ENCODE peak calls at places on chromosome 4, in five cellular contexts. One of them, this sample, is unnamed.

GRCh38 chr4:107863850-107864371 is 39.2 kb downstream of the SGMS2 start:
- DNase-seq in cardiac muscle cell: peak; percentile 55
- DNase-seq in stimulated activated CD4-positive, alpha-beta T cell treated with anti-CD3 and anti-CD28 coated beads, Interleukin-12 subunit alpha, Interleukin-12 subunit beta, amount 100 ng/mL, for 48 hours: peak; percentile 17
- DNase-seq in NCI-H2171 treated with DMSO at 0.1 percent for 48 hours: no peak
- DNase-seq in neural crest cell: no peak
- DNase-seq in this sample: no peak

GRCh38 chr4:14184767-14185166 is 557.2 kb upstream of the BOD1L1 start:
- DNase-seq in cardiac muscle cell: no peak
- DNase-seq in stimulated activated CD4-positive, alpha-beta T cell treated with anti-CD3 and anti-CD28 coated beads, Interleukin-12 subunit alpha, Interleukin-12 subunit beta, amount 100 ng/mL, for 48 hours: no peak
- DNase-seq in NCI-H2171 treated with DMSO at 0.1 percent for 48 hours: no peak
- DNase-seq in neural crest cell: no peak
- DNase-seq in this sample: no peak

GRCh38 chr4:99076292-99076976 is 12.2 kb downstream of the ADH5 start:
- DNase-seq in cardiac muscle cell: no peak
- DNase-seq in stimulated activated CD4-positive, alpha-beta T cell treated with anti-CD3 and anti-CD28 coated beads, Interleukin-12 subunit alpha, Interleukin-12 subunit beta, amount 100 ng/mL, for 48 hours: no peak
- DNase-seq in NCI-H2171 treated with DMSO at 0.1 percent for 48 hours: peak; percentile 32
- DNase-seq in neural crest cell: no peak
- DNase-seq in this sample: no peak

GRCh38 chr4:34469518-34469917 is 1774.8 kb downstream of the ARAP2 start:
- DNase-seq in cardiac muscle cell: no peak
- DNase-seq in stimulated activated CD4-positive, alpha-beta T cell treated with anti-CD3 and anti-CD28 coated beads, Interleukin-12 subunit alpha, Interleukin-12 subunit beta, amount 100 ng/mL, for 48 hours: no peak
- DNase-seq in NCI-H2171 treated with DMSO at 0.1 percent for 48 hours: no peak
- DNase-seq in neural crest cell: no peak
- DNase-seq in this sample: no peak

GRCh38 chr4:16916719-16917337 is 18.4 kb upstream of the LDB2 start:
- DNase-seq in cardiac muscle cell: peak; percentile 52
- DNase-seq in stimulated activated CD4-positive, alpha-beta T cell treated with anti-CD3 and anti-CD28 coated beads, Interleukin-12 subunit alpha, Interleukin-12 subunit beta, amount 100 ng/mL, for 48 hours: peak; percentile 56
- DNase-seq in NCI-H2171 treated with DMSO at 0.1 percent for 48 hours: peak; percentile 7
- DNase-seq in neural crest cell: peak; percentile 45
- DNase-seq in this sample: peak; percentile 25

GRCh38 chr4:124804041-124804440 is 91.5 kb upstream of the ANKRD50 start:
- DNase-seq in cardiac muscle cell: no peak
- DNase-seq in stimulated activated CD4-positive, alpha-beta T cell treated with anti-CD3 and anti-CD28 coated beads, Interleukin-12 subunit alpha, Interleukin-12 subunit beta, amount 100 ng/mL, for 48 hours: no peak
- DNase-seq in NCI-H2171 treated with DMSO at 0.1 percent for 48 hours: no peak
- DNase-seq in neural crest cell: no peak
- DNase-seq in this sample: no peak

GRCh38 chr4:10461091-10461849 is 4.0 kb upstream of the ZNF518B start:
- DNase-seq in cardiac muscle cell: peak; percentile 85
- DNase-seq in stimulated activated CD4-positive, alpha-beta T cell treated with anti-CD3 and anti-CD28 coated beads, Interleukin-12 subunit alpha, Interleukin-12 subunit beta, amount 100 ng/mL, for 48 hours: peak; percentile 66
- DNase-seq in NCI-H2171 treated with DMSO at 0.1 percent for 48 hours: peak; percentile 45
- DNase-seq in neural crest cell: peak; percentile 66
- DNase-seq in this sample: peak; percentile 77

GRCh38 chr4:3313139-3313538 is 20.3 kb downstream of the RGS12 start:
- DNase-seq in cardiac muscle cell: no peak
- DNase-seq in stimulated activated CD4-positive, alpha-beta T cell treated with anti-CD3 and anti-CD28 coated beads, Interleukin-12 subunit alpha, Interleukin-12 subunit beta, amount 100 ng/mL, for 48 hours: no peak
- DNase-seq in NCI-H2171 treated with DMSO at 0.1 percent for 48 hours: no peak
- DNase-seq in neural crest cell: no peak
- DNase-seq in this sample: no peak

GRCh38 chr4:5510506-5510905 is 197.9 kb downstream of the EVC2 start:
- DNase-seq in cardiac muscle cell: no peak
- DNase-seq in stimulated activated CD4-positive, alpha-beta T cell treated with anti-CD3 and anti-CD28 coated beads, Interleukin-12 subunit alpha, Interleukin-12 subunit beta, amount 100 ng/mL, for 48 hours: no peak
- DNase-seq in NCI-H2171 treated with DMSO at 0.1 percent for 48 hours: no peak
- DNase-seq in neural crest cell: no peak
- DNase-seq in this sample: no peak

GRCh38 chr4:92776080-92776479 is 472.3 kb downstream of the GRID2 start:
- DNase-seq in cardiac muscle cell: no peak
- DNase-seq in stimulated activated CD4-positive, alpha-beta T cell treated with anti-CD3 and anti-CD28 coated beads, Interleukin-12 subunit alpha, Interleukin-12 subunit beta, amount 100 ng/mL, for 48 hours: no peak
- DNase-seq in NCI-H2171 treated with DMSO at 0.1 percent for 48 hours: no peak
- DNase-seq in neural crest cell: no peak
- DNase-seq in this sample: no peak

GRCh38 chr4:145183023-145183422 is 2.6 kb upstream of the OTUD4 start:
- DNase-seq in cardiac muscle cell: no peak
- DNase-seq in stimulated activated CD4-positive, alpha-beta T cell treated with anti-CD3 and anti-CD28 coated beads, Interleukin-12 subunit alpha, Interleukin-12 subunit beta, amount 100 ng/mL, for 48 hours: no peak
- DNase-seq in NCI-H2171 treated with DMSO at 0.1 percent for 48 hours: no peak
- DNase-seq in neural crest cell: no peak
- DNase-seq in this sample: no peak

GRCh38 chr4:153246446-153247115 is 42.3 kb downstream of the TRIM2 start:
- DNase-seq in cardiac muscle cell: no peak
- DNase-seq in stimulated activated CD4-positive, alpha-beta T cell treated with anti-CD3 and anti-CD28 coated beads, Interleukin-12 subunit alpha, Interleukin-12 subunit beta, amount 100 ng/mL, for 48 hours: no peak
- DNase-seq in NCI-H2171 treated with DMSO at 0.1 percent for 48 hours: no peak
- DNase-seq in neural crest cell: no peak
- DNase-seq in this sample: no peak

GRCh38 chr4:20028694-20029093 is 223.0 kb upstream of the SLIT2 start:
- DNase-seq in cardiac muscle cell: no peak
- DNase-seq in stimulated activated CD4-positive, alpha-beta T cell treated with anti-CD3 and anti-CD28 coated beads, Interleukin-12 subunit alpha, Interleukin-12 subunit beta, amount 100 ng/mL, for 48 hours: no peak
- DNase-seq in NCI-H2171 treated with DMSO at 0.1 percent for 48 hours: no peak
- DNase-seq in neural crest cell: no peak
- DNase-seq in this sample: no peak

GRCh38 chr4:136706942-136707341 is 825.4 kb downstream of the PCDH18 start:
- DNase-seq in cardiac muscle cell: no peak
- DNase-seq in stimulated activated CD4-positive, alpha-beta T cell treated with anti-CD3 and anti-CD28 coated beads, Interleukin-12 subunit alpha, Interleukin-12 subunit beta, amount 100 ng/mL, for 48 hours: no peak
- DNase-seq in NCI-H2171 treated with DMSO at 0.1 percent for 48 hours: peak; percentile 9
- DNase-seq in neural crest cell: no peak
- DNase-seq in this sample: no peak

GRCh38 chr4:12393631-12394262 is 965.1 kb upstream of the HS3ST1 start:
- DNase-seq in cardiac muscle cell: peak; percentile 63
- DNase-seq in stimulated activated CD4-positive, alpha-beta T cell treated with anti-CD3 and anti-CD28 coated beads, Interleukin-12 subunit alpha, Interleukin-12 subunit beta, amount 100 ng/mL, for 48 hours: no peak
- DNase-seq in NCI-H2171 treated with DMSO at 0.1 percent for 48 hours: no peak
- DNase-seq in neural crest cell: no peak
- DNase-seq in this sample: no peak

GRCh38 chr4:172868271-172868670 is 300.3 kb upstream of the GALNT7 start:
- DNase-seq in cardiac muscle cell: no peak
- DNase-seq in stimulated activated CD4-positive, alpha-beta T cell treated with anti-CD3 and anti-CD28 coated beads, Interleukin-12 subunit alpha, Interleukin-12 subunit beta, amount 100 ng/mL, for 48 hours: no peak
- DNase-seq in NCI-H2171 treated with DMSO at 0.1 percent for 48 hours: no peak
- DNase-seq in neural crest cell: no peak
- DNase-seq in this sample: no peak